ENCODE peak calls at places on chromosomes 6 and 20, in six cellular contexts. F is HCT116, P is PC-9, D is PC-3, V is GM23338, K is GM23248. H is an unnamed sample.

GRCh38 chr6:33549196-33549595 is 30.9 kb downstream of the BAK1 start:
- DNase-seq in K (no peak), P (no peak), F (no peak), V (no peak), D (no peak), H (no peak)

GRCh38 chr6:26660096-26660425 is 515 bp upstream of the ZNF322 start:
- DNase-seq in F (no peak), V (peak; percentile 35), D (peak; percentile 23), K (peak; percentile 61), P (no peak), H (peak; percentile 45)

GRCh38 chr6:52389264-52389625 is 27.3 kb downstream of the PAQR8 start:
- DNase-seq in F (no peak), P (no peak), V (no peak), K (no peak), D (no peak), H (no peak)

GRCh38 chr6:47407295-47408281 is 70.0 kb upstream of the CD2AP start:
- DNase-seq in F (no peak), K (no peak), P (peak; percentile 98), D (peak; percentile 95), V (no peak), H (no peak)

GRCh38 chr20:46894971-46895905 is 595 bp downstream of the EYA2 start:
- DNase-seq in K (peak; percentile 41), P (no peak), F (no peak), D (peak; percentile 31), V (peak; percentile 67), H (no peak)

GRCh38 chr6:164507197-164507957 is 802.0 kb downstream of the C6orf118 start:
- DNase-seq in F (no peak), P (no peak), K (no peak), V (peak; percentile 1), D (no peak), H (peak; percentile 32)

GRCh38 chr6:44217332-44218143 is 812 bp downstream of the MYMX start:
- DNase-seq in P (no peak), K (peak; percentile 84), F (no peak), V (peak; percentile 56), D (no peak), H (no peak)

GRCh38 chr6:42338573-42339218 is 113.0 kb downstream of the TRERF1 start:
- DNase-seq in F (peak; percentile 83), P (peak; percentile 97), D (peak; percentile 98), K (peak; percentile 97), V (no peak), H (no peak)

GRCh38 chr6:169902070-169902469 is 150.6 kb downstream of the ERMARD start:
- DNase-seq in D (no peak), K (no peak), V (no peak), F (no peak), P (no peak), H (no peak)

GRCh38 chr6:138528137-138528536 is 28.8 kb upstream of the NHSL1 start:
- DNase-seq in F (no peak), P (no peak), D (no peak), K (no peak), V (no peak), H (no peak)

GRCh38 chr20:63895886-63896135 is 885 bp downstream of the DNAJC5 start:
- DNase-seq in K (peak; percentile 65), F (no peak), P (no peak), V (no peak), D (peak; percentile 34), H (peak; percentile 23)

GRCh38 chr6:28137458-28138020 is 4.1 kb upstream of the ZKSCAN8 start:
- DNase-seq in F (no peak), P (no peak), D (no peak), V (no peak), K (peak; percentile 48), H (peak; percentile 65)

GRCh38 chr6:70080443-70081062 is 214.2 kb downstream of the COL19A1 start:
- DNase-seq in D (no peak), P (no peak), K (no peak), V (peak; percentile 22), F (no peak), H (no peak)

GRCh38 chr20:60977896-60978295 is 274.2 kb upstream of the CDH4 start:
- DNase-seq in D (no peak), F (no peak), P (no peak), V (no peak), K (no peak), H (no peak)

GRCh38 chr6:88238065-88238464 is 71.9 kb upstream of the CNR1 start:
- DNase-seq in V (peak; percentile 73), K (peak; percentile 17), P (no peak), F (peak; percentile 13), D (peak; percentile 19), H (peak; percentile 74)

GRCh38 chr6:156886409-156886808 is 109.2 kb downstream of the ARID1B start:
- DNase-seq in K (no peak), D (no peak), P (no peak), F (no peak), V (no peak), H (peak; percentile 60)

GRCh38 chr6:111798281-111798725 is 74.9 kb downstream of the FYN start:
- DNase-seq in F (no peak), P (peak; percentile 98), K (peak; percentile 60), V (no peak), D (peak; percentile 83), H (no peak)

GRCh38 chr6:3822747-3823445 is 26.3 kb upstream of the FAM50B start:
- DNase-seq in K (peak; percentile 34), P (peak; percentile 91), D (peak; percentile 84), F (no peak), V (no peak), H (no peak)

GRCh38 chr20:50281831-50282591 is 91.4 kb downstream of the CEBPB start:
- DNase-seq in K (no peak), F (no peak), P (no peak), V (peak; percentile 78), D (no peak), H (peak; percentile 27)

GRCh38 chr6:111973897-111974639 is 79.8 kb upstream of the CCN6 start:
- DNase-seq in D (no peak), F (no peak), P (no peak), K (peak; percentile 87), V (no peak), H (no peak)

GRCh38 chr6:69696273-69696672 is 100.5 kb downstream of the LMBRD1 start:
- DNase-seq in V (no peak), F (peak; percentile 8), P (no peak), K (peak; percentile 15), D (peak; percentile 17), H (no peak)

GRCh38 chr20:3671986-3672863 is 9.0 kb upstream of the GFRA4 start:
- DNase-seq in F (no peak), K (no peak), V (peak; percentile 59), P (no peak), D (no peak), H (no peak)

GRCh38 chr6:33750244-33750991 is 3.7 kb upstream of the IP6K3 start:
- DNase-seq in D (no peak), P (no peak), V (no peak), K (peak; percentile 31), F (no peak), H (no peak)

GRCh38 chr6:134092449-134092848 is 40.0 kb upstream of the SLC2A12 start:
- DNase-seq in D (no peak), P (no peak), F (no peak), V (no peak), K (no peak), H (no peak)
- H3K9me2 ChIP-seq in D (no peaks in the 10 kb centered on the region), P (no peaks in the 10 kb centered on the region), F (no peaks in the 10 kb centered on the region), V (no peaks in the 10 kb centered on the region), K (no peaks in the 10 kb centered on the region), H (no peaks in the 10 kb centered on the region)

DNA sequence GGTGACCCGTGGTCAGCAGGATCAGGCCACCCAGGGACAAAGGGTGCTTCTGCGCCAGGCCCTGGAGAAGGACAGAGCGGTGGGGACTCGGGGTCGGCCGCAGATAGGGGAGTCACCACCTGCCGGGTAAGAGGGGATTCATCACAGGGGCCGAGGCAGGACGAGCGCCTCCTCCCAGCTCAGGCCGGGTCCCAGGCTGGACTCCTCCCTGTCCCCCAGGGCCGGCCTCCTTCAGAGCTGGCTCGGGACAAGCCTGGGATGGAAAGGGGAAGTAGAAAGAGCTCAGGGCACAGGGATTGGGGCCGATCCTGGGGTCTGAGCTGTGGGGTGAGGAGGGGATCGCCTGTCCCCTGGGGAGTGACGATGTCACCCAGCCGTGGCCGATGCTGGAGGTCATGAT is 154.6 kb upstream of the PROKR2 start:
- DNase-seq in F (no peak), K (no peak), P (no peak), V (no peak), D (no peak), H (no peak)
- H3K9me2 ChIP-seq in F (no peaks in the 10 kb centered on the region), K (no peaks in the 10 kb centered on the region), P (no peaks in the 10 kb centered on the region), V (peaks cover 3% of the 10 kb centered on the region), D (no peaks in the 10 kb centered on the region), H (no peaks in the 10 kb centered on the region)

GRCh38 chr6:154218787-154219186 is 137.8 kb downstream of the IPCEF1 start:
- DNase-seq in K (no peak), D (no peak), P (no peak), F (no peak), V (no peak), H (no peak)

GRCh38 chr6:154218336-154218735 is 138.3 kb downstream of the IPCEF1 start:
- DNase-seq in F (no peak), D (no peak), P (no peak), V (no peak), K (no peak), H (no peak)

GRCh38 chr6:154219250-154219649 is 137.4 kb downstream of the IPCEF1 start:
- DNase-seq in D (no peak), F (no peak), V (peak; percentile 20), P (no peak), K (no peak), H (no peak)

GRCh38 chr6:154210678-154211077 is 145.9 kb downstream of the IPCEF1 start:
- DNase-seq in V (no peak), P (no peak), K (no peak), F (no peak), D (no peak), H (no peak)

DNA sequence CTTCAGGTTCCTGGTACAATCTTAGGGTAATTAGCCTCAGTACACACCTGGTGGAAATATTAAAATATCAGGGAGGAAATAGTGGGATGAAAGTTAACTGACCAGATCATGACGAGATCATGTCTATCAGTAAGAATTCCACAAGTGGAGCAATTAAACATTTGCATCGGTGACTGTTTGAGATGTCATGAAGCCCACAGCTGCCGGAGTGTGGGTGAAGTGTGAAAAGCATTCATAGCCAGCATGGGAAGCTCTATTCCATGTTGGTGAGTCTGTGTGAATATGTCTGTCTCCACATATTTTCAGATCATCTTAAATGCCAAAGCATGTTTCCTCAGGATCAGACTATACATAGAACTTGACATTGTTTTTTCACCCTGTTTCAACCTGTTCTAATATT is 142.8 kb downstream of the IPCEF1 start:
- DNase-seq in D (no peak), K (no peak), V (no peak), P (no peak), F (no peak), H (no peak)
- H3K9me2 ChIP-seq in D (no peaks in the 10 kb centered on the region), K (no peaks in the 10 kb centered on the region), V (no peaks in the 10 kb centered on the region), P (no peaks in the 10 kb centered on the region), F (no peaks in the 10 kb centered on the region), H (no peaks in the 10 kb centered on the region)

GRCh38 chr6:39815356-39815755 is 23.2 kb downstream of the DAAM2 start:
- DNase-seq in V (no peak), F (no peak), K (no peak), D (no peak), P (no peak), H (no peak)

GRCh38 chr6:39818695-39819094 is 26.5 kb downstream of the DAAM2 start:
- DNase-seq in K (no peak), D (no peak), F (no peak), V (no peak), P (no peak), H (no peak)

GRCh38 chr6:39814236-39814635 is 22.1 kb downstream of the DAAM2 start:
- DNase-seq in K (no peak), F (no peak), P (no peak), V (no peak), D (no peak), H (no peak)

GRCh38 chr6:39819226-39819625 is 27.1 kb downstream of the DAAM2 start:
- DNase-seq in P (no peak), F (no peak), D (no peak), K (peak; percentile 63), V (no peak), H (no peak)

GRCh38 chr6:39816744-39817143 is 24.6 kb downstream of the DAAM2 start:
- DNase-seq in K (no peak), F (no peak), P (no peak), D (no peak), V (no peak), H (no peak)
- H3K9me2 ChIP-seq in K (no peaks in the 10 kb centered on the region), F (no peaks in the 10 kb centered on the region), P (no peaks in the 10 kb centered on the region), D (no peaks in the 10 kb centered on the region), V (peaks cover 11% of the 10 kb centered on the region), H (no peaks in the 10 kb centered on the region)